ENCODE peak calls at places on chromosome 2, in six cellular contexts. I is stimulated activated CD8-positive, alpha-beta memory T cell treated with anti-CD3 and anti-CD28 coated beads, Interleukin-15, amount 100 ng/mL, for 24 hours; P is A549; A is ELF-1; D is AG04450; X is kidney epithelial cell. Y is an unnamed sample.

GRCh38 chr2:151927501-151928221 is 99.4 kb upstream of the ARL5A start:
- DNase-seq in I (no peak), P (no peak), A (no peak), D (no peak), X (no peak), Y (no peak)

GRCh38 chr2:23904692-23905091 is 22.2 kb downstream of the ATAD2B start:
- DNase-seq in I (no peak), P (no peak), A (no peak), D (no peak), X (no peak), Y (no peak)

GRCh38 chr2:68579689-68580088 is 63.7 kb upstream of the PROKR1 start:
- DNase-seq in I (no peak), P (no peak), A (no peak), D (no peak), X (no peak), Y (no peak)

GRCh38 chr2:150997702-150998480 is 263.8 kb downstream of the RBM43 start:
- DNase-seq in I (no peak), P (no peak), A (no peak), D (no peak), X (no peak), Y (no peak)

GRCh38 chr2:36625304-36625703 is 27.3 kb upstream of the FEZ2 start:
- DNase-seq in I (no peak), P (peak), A (no peak), D (no peak), X (no peak), Y (no peak)

GRCh38 chr2:5661362-5661761 is 30.8 kb upstream of the SOX11 start:
- DNase-seq in I (no peak), P (no peak), A (no peak), D (no peak), X (no peak), Y (no peak)

GRCh38 chr2:173159794-173160463 is 84.3 kb downstream of the MAP3K20 start:
- DNase-seq in I (no peak), P (peak), A (peak), D (peak), X (peak), Y (peak)

GRCh38 chr2:12897181-12897580 is 180.4 kb downstream of the TRIB2 start:
- DNase-seq in I (no peak), P (no peak), A (no peak), D (no peak), X (no peak), Y (no peak)

GRCh38 chr2:65661980-65662653 is 229.7 kb upstream of the SPRED2 start:
- DNase-seq in I (no peak), P (no peak), A (no peak), D (no peak), X (no peak), Y (no peak)

GRCh38 chr2:88201811-88202169 is 31.6 kb downstream of the THNSL2 start:
- DNase-seq in I (no peak), P (no peak), A (peak), D (no peak), X (no peak), Y (no peak)

GRCh38 chr2:207974214-207974600 is 51.1 kb downstream of the PLEKHM3 start:
- DNase-seq in I (no peak), P (peak), A (no peak), D (no peak), X (no peak), Y (no peak)

GRCh38 chr2:10303634-10304378 is 1.1 kb downstream of the HPCAL1 start:
- DNase-seq in I (no peak), P (peak), A (peak), D (no peak), X (no peak), Y (no peak)

GRCh38 chr2:776517-776916 is 99.3 kb upstream of the TMEM18 start:
- DNase-seq in I (no peak), P (peak), A (no peak), D (no peak), X (no peak), Y (no peak)

GRCh38 chr2:70907130-70907756 is 28.5 kb upstream of the ATP6V1B1 start:
- DNase-seq in I (no peak), P (no peak), A (peak), D (no peak), X (no peak), Y (no peak)

GRCh38 chr2:139478191-139478914 is 698.2 kb upstream of the NXPH2 start:
- DNase-seq in I (no peak), P (peak), A (no peak), D (no peak), X (no peak), Y (no peak)

GRCh38 chr2:62344472-62344871 is 148.6 kb downstream of the B3GNT2 start:
- DNase-seq in I (no peak), P (no peak), A (no peak), D (no peak), X (peak), Y (no peak)

GRCh38 chr2:133888107-133888506 is 319.8 kb upstream of the NCKAP5 start:
- DNase-seq in I (no peak), P (no peak), A (no peak), D (no peak), X (no peak), Y (no peak)

GRCh38 chr2:146417942-146418341 is 1426.9 kb upstream of the ACVR2A start:
- DNase-seq in I (no peak), P (no peak), A (no peak), D (no peak), X (no peak), Y (no peak)

GRCh38 chr2:183995632-183996031 is 602.7 kb upstream of the ZNF804A start:
- DNase-seq in I (no peak), P (peak), A (no peak), D (no peak), X (peak), Y (no peak)

GRCh38 chr2:156215656-156216055 is 116.9 kb downstream of the NR4A2 start:
- DNase-seq in I (no peak), P (no peak), A (no peak), D (no peak), X (no peak), Y (no peak)

GRCh38 chr2:205686231-205687017 is 4.1 kb downstream of the NRP2 start:
- DNase-seq in I (no peak), P (no peak), A (peak), D (no peak), X (no peak), Y (no peak)

GRCh38 chr2:27800856-27801255 is 29.3 kb downstream of the MRPL33 start:
- DNase-seq in I (no peak), P (no peak), A (no peak), D (no peak), X (no peak), Y (no peak)

GRCh38 chr2:64777841-64778240 is 124.1 kb upstream of the SERTAD2 start:
- DNase-seq in I (no peak), P (no peak), A (no peak), D (no peak), X (no peak), Y (no peak)

GRCh38 chr2:101400048-101400447 is 12.7 kb upstream of the CREG2 start:
- DNase-seq in I (no peak), P (no peak), A (no peak), D (no peak), X (peak), Y (no peak)

GRCh38 chr2:169046440-169047151 is 15.5 kb upstream of the ABCB11 start:
- DNase-seq in I (no peak), P (peak), A (peak), D (no peak), X (no peak), Y (no peak)

GRCh38 chr2:237722616-237723015 is 76.0 kb upstream of the RBM44 start:
- DNase-seq in I (no peak), P (no peak), A (no peak), D (no peak), X (no peak), Y (no peak)

GRCh38 chr2:102315850-102316370 is 4.5 kb downstream of the IL1RL1 start:
- DNase-seq in I (no peak), P (no peak), A (no peak), D (no peak), X (no peak), Y (no peak)

GRCh38 chr2:20213651-20214565 is 11.0 kb downstream of the SDC1 start:
- DNase-seq in I (no peak), P (no peak), A (no peak), D (no peak), X (no peak), Y (no peak)

GRCh38 chr2:101204400-101205095 is 48.1 kb upstream of the CNOT11 start:
- DNase-seq in I (no peak), P (peak), A (no peak), D (no peak), X (no peak), Y (no peak)

GRCh38 chr2:165573534-165574461 is 104.3 kb downstream of the CSRNP3 start:
- DNase-seq in I (no peak), P (peak), A (peak), D (no peak), X (peak), Y (no peak)

GRCh38 chr2:85961053-85961452 is 72.3 kb upstream of the ST3GAL5 start:
- DNase-seq in I (no peak), P (no peak), A (no peak), D (no peak), X (no peak), Y (no peak)

GRCh38 chr2:42572297-42573081 is 4.1 kb downstream of the MTA3 start:
- DNase-seq in I (no peak), P (no peak), A (no peak), D (no peak), X (no peak), Y (no peak)

GRCh38 chr2:8193686-8194615 is 487.9 kb upstream of the ID2 start:
- DNase-seq in I (no peak), P (no peak), A (peak), D (no peak), X (no peak), Y (no peak)

GRCh38 chr2:174120346-174120745 is 128.0 kb downstream of the OLA1 start:
- DNase-seq in I (no peak), P (peak), A (no peak), D (no peak), X (no peak), Y (peak)

GRCh38 chr2:233764264-233764663 is 4.2 kb downstream of the UGT1A1 start:
- DNase-seq in I (no peak), P (peak), A (no peak), D (peak), X (peak), Y (no peak)

GRCh38 chr2:72035518-72036172 is 112.0 kb downstream of the CYP26B1 start:
- DNase-seq in I (no peak), P (no peak), A (no peak), D (no peak), X (no peak), Y (no peak)

Y was measured in HCT116.